ENCODE peak calls at places on chromosomes 2 and 18, in five cellular contexts. One of them, this sample, is unnamed.
A peak's percentile ranks its signal among the peaks of the same experiment; 100 is the strongest.

GRCh38 chr2:69926849-69927515 is 12.1 kb downstream of the MXD1 start:
- DNase-seq in NCI-H1436: no peak
- DNase-seq in AG20443: peak; percentile 34
- DNase-seq in stimulated activated CD8-positive, alpha-beta memory T cell treated with anti-CD3 and anti-CD28 coated beads, Interleukin-7, amount 100 ng/mL, for 1 hour: no peak
- DNase-seq in RWPE1: no peak
- DNase-seq in this sample: no peak

GRCh38 chr2:238632181-238633060 is 205.7 kb downstream of the ASB1 start:
- DNase-seq in RWPE1: no peak
- DNase-seq in NCI-H1436: no peak
- DNase-seq in stimulated activated CD8-positive, alpha-beta memory T cell treated with anti-CD3 and anti-CD28 coated beads, Interleukin-7, amount 100 ng/mL, for 1 hour: no peak
- DNase-seq in AG20443: no peak
- DNase-seq in this sample: no peak

GRCh38 chr2:206143451-206143850 is 15.8 kb downstream of the NDUFS1 start:
- DNase-seq in AG20443: no peak
- DNase-seq in stimulated activated CD8-positive, alpha-beta memory T cell treated with anti-CD3 and anti-CD28 coated beads, Interleukin-7, amount 100 ng/mL, for 1 hour: no peak
- DNase-seq in RWPE1: no peak
- DNase-seq in NCI-H1436: no peak
- DNase-seq in this sample: no peak

GRCh38 chr2:19839438-19839837 is 62.3 kb downstream of the TTC32 start:
- DNase-seq in RWPE1: no peak
- DNase-seq in AG20443: no peak
- DNase-seq in NCI-H1436: no peak
- DNase-seq in stimulated activated CD8-positive, alpha-beta memory T cell treated with anti-CD3 and anti-CD28 coated beads, Interleukin-7, amount 100 ng/mL, for 1 hour: no peak
- DNase-seq in this sample: no peak

GRCh38 chr2:227411320-227411989 is 23.7 kb upstream of the SCYGR1 start:
- DNase-seq in RWPE1: peak; percentile 63
- DNase-seq in stimulated activated CD8-positive, alpha-beta memory T cell treated with anti-CD3 and anti-CD28 coated beads, Interleukin-7, amount 100 ng/mL, for 1 hour: no peak
- DNase-seq in AG20443: no peak
- DNase-seq in NCI-H1436: no peak
- DNase-seq in this sample: no peak

GRCh38 chr18:79384834-79385233 is 10.9 kb upstream of the NFATC1 start:
- DNase-seq in stimulated activated CD8-positive, alpha-beta memory T cell treated with anti-CD3 and anti-CD28 coated beads, Interleukin-7, amount 100 ng/mL, for 1 hour: no peak
- DNase-seq in RWPE1: no peak
- DNase-seq in AG20443: no peak
- DNase-seq in NCI-H1436: no peak
- DNase-seq in this sample: no peak

GRCh38 chr2:132923787-132924186 is 253.8 kb upstream of the LYPD1 start:
- DNase-seq in stimulated activated CD8-positive, alpha-beta memory T cell treated with anti-CD3 and anti-CD28 coated beads, Interleukin-7, amount 100 ng/mL, for 1 hour: no peak
- DNase-seq in AG20443: peak; percentile 43
- DNase-seq in RWPE1: no peak
- DNase-seq in NCI-H1436: no peak
- DNase-seq in this sample: no peak

GRCh38 chr2:26364669-26365068 is 18.1 kb upstream of the ADGRF3 start:
- DNase-seq in AG20443: no peak
- DNase-seq in NCI-H1436: no peak
- DNase-seq in stimulated activated CD8-positive, alpha-beta memory T cell treated with anti-CD3 and anti-CD28 coated beads, Interleukin-7, amount 100 ng/mL, for 1 hour: no peak
- DNase-seq in RWPE1: no peak
- DNase-seq in this sample: no peak

GRCh38 chr2:240595381-240596079 is 9.0 kb downstream of the CAPN10 start:
- DNase-seq in AG20443: peak; percentile 37
- DNase-seq in RWPE1: no peak
- DNase-seq in stimulated activated CD8-positive, alpha-beta memory T cell treated with anti-CD3 and anti-CD28 coated beads, Interleukin-7, amount 100 ng/mL, for 1 hour: no peak
- DNase-seq in NCI-H1436: no peak
- DNase-seq in this sample: no peak

GRCh38 chr2:233708942-233709341 is 3.8 kb upstream of the UGT1A5 start:
- DNase-seq in AG20443: no peak
- DNase-seq in NCI-H1436: no peak
- DNase-seq in RWPE1: no peak
- DNase-seq in stimulated activated CD8-positive, alpha-beta memory T cell treated with anti-CD3 and anti-CD28 coated beads, Interleukin-7, amount 100 ng/mL, for 1 hour: no peak
- DNase-seq in this sample: no peak